ENCODE peak calls at places on chromosome 7, in seven cellular contexts. One of them, this sample, is unnamed.

GRCh38 chr7:143390098-143390772 is 9.1 kb downstream of the ZYX start:
- DNase-seq in memory B cell: no peak
- DNase-seq in anterior cingulate cortex: no peak
- DNase-seq in activated CD8-positive, alpha-beta memory T cell treated with anti-CD3 and anti-CD28 coated beads for 48 hours: no peak
- DNase-seq in naive thymus-derived CD4-positive, alpha-beta T cell: no peak
- DNase-seq in GM04503: no peak
- DNase-seq in mesenteric fat pad: no peak
- DNase-seq in this sample: no peak

GRCh38 chr7:84803979-84804378 is 382.9 kb downstream of the SEMA3D start:
- DNase-seq in memory B cell: no peak
- DNase-seq in anterior cingulate cortex: no peak
- DNase-seq in activated CD8-positive, alpha-beta memory T cell treated with anti-CD3 and anti-CD28 coated beads for 48 hours: no peak
- DNase-seq in naive thymus-derived CD4-positive, alpha-beta T cell: no peak
- DNase-seq in GM04503: no peak
- DNase-seq in mesenteric fat pad: no peak
- DNase-seq in this sample: no peak

GRCh38 chr7:98217623-98218582 is 6.7 kb downstream of the BHLHA15 start:
- DNase-seq in memory B cell: no peak
- DNase-seq in anterior cingulate cortex: peak
- DNase-seq in activated CD8-positive, alpha-beta memory T cell treated with anti-CD3 and anti-CD28 coated beads for 48 hours: no peak
- DNase-seq in naive thymus-derived CD4-positive, alpha-beta T cell: no peak
- DNase-seq in GM04503: no peak
- DNase-seq in mesenteric fat pad: no peak
- DNase-seq in this sample: no peak

GRCh38 chr7:52189153-52189778 is 846.2 kb upstream of the POM121L12 start:
- DNase-seq in memory B cell: no peak
- DNase-seq in anterior cingulate cortex: no peak
- DNase-seq in activated CD8-positive, alpha-beta memory T cell treated with anti-CD3 and anti-CD28 coated beads for 48 hours: no peak
- DNase-seq in naive thymus-derived CD4-positive, alpha-beta T cell: no peak
- DNase-seq in GM04503: no peak
- DNase-seq in mesenteric fat pad: no peak
- DNase-seq in this sample: no peak

GRCh38 chr7:82616059-82616723 is 172.6 kb upstream of the CACNA2D1 start:
- DNase-seq in memory B cell: no peak
- DNase-seq in anterior cingulate cortex: no peak
- DNase-seq in activated CD8-positive, alpha-beta memory T cell treated with anti-CD3 and anti-CD28 coated beads for 48 hours: no peak
- DNase-seq in naive thymus-derived CD4-positive, alpha-beta T cell: no peak
- DNase-seq in GM04503: no peak
- DNase-seq in mesenteric fat pad: no peak
- DNase-seq in this sample: no peak

GRCh38 chr7:143238289-143238995 is 16.6 kb downstream of the TAS2R40 start:
- DNase-seq in memory B cell: no peak
- DNase-seq in anterior cingulate cortex: no peak
- DNase-seq in activated CD8-positive, alpha-beta memory T cell treated with anti-CD3 and anti-CD28 coated beads for 48 hours: no peak
- DNase-seq in naive thymus-derived CD4-positive, alpha-beta T cell: no peak
- DNase-seq in GM04503: no peak
- DNase-seq in mesenteric fat pad: no peak
- DNase-seq in this sample: no peak

GRCh38 chr7:134356421-134356936 is 39.7 kb upstream of the SLC35B4 start:
- DNase-seq in memory B cell: no peak
- DNase-seq in anterior cingulate cortex: no peak
- DNase-seq in activated CD8-positive, alpha-beta memory T cell treated with anti-CD3 and anti-CD28 coated beads for 48 hours: no peak
- DNase-seq in naive thymus-derived CD4-positive, alpha-beta T cell: no peak
- DNase-seq in GM04503: no peak
- DNase-seq in mesenteric fat pad: no peak
- DNase-seq in this sample: no peak

GRCh38 chr7:41122256-41122987 is 580.5 kb downstream of the INHBA start:
- DNase-seq in memory B cell: no peak
- DNase-seq in anterior cingulate cortex: no peak
- DNase-seq in activated CD8-positive, alpha-beta memory T cell treated with anti-CD3 and anti-CD28 coated beads for 48 hours: no peak
- DNase-seq in naive thymus-derived CD4-positive, alpha-beta T cell: no peak
- DNase-seq in GM04503: peak
- DNase-seq in mesenteric fat pad: no peak
- DNase-seq in this sample: no peak

GRCh38 chr7:144854839-144855424 is 19.1 kb upstream of the TPK1 start:
- DNase-seq in memory B cell: no peak
- DNase-seq in anterior cingulate cortex: no peak
- DNase-seq in activated CD8-positive, alpha-beta memory T cell treated with anti-CD3 and anti-CD28 coated beads for 48 hours: no peak
- DNase-seq in naive thymus-derived CD4-positive, alpha-beta T cell: no peak
- DNase-seq in GM04503: no peak
- DNase-seq in mesenteric fat pad: no peak
- DNase-seq in this sample: no peak